ENCODE peak calls at places on chromosomes 11 and 22, in nine cellular contexts. H, F, J, Y, R, V, O, I and A are unnamed samples.

GRCh38 chr11:83835423-83835822 is 549.3 kb upstream of the CCDC90B start:
- DNase-seq in H (no peak), F (no peak), J (no peak), Y (no peak), R (peak), V (no peak), O (no peak), I (no peak), A (no peak)

GRCh38 chr11:117917591-117917990 is 11.6 kb downstream of the TMPRSS13 start:
- DNase-seq in H (no peak), F (no peak), J (no peak), Y (no peak), R (no peak), V (no peak), O (no peak), I (no peak), A (no peak)

GRCh38 chr11:34921156-34921555 is 4.7 kb downstream of the PDHX start:
- DNase-seq in H (no peak), F (no peak), J (no peak), Y (peak), R (no peak), V (no peak), O (no peak), I (no peak), A (no peak)

GRCh38 chr11:34327804-34328631 is 29.8 kb downstream of the ABTB2 start:
- DNase-seq in H (no peak), F (no peak), J (no peak), Y (no peak), R (no peak), V (peak), O (peak), I (no peak), A (no peak)

GRCh38 chr11:111736191-111736590 is 30.0 kb downstream of the PPP2R1B start:
- DNase-seq in H (no peak), F (no peak), J (no peak), Y (no peak), R (no peak), V (no peak), O (no peak), I (no peak), A (no peak)

GRCh38 chr11:127224276-127224675 is 223.7 kb upstream of the KIRREL3 start:
- DNase-seq in H (no peak), F (no peak), J (no peak), Y (no peak), R (no peak), V (no peak), O (no peak), I (no peak), A (no peak)

GRCh38 chr11:19723572-19724342 is 11.1 kb downstream of the NAV2 start:
- DNase-seq in H (peak), F (no peak), J (no peak), Y (peak), R (no peak), V (no peak), O (no peak), I (peak), A (no peak)

GRCh38 chr22:46019351-46019750 is 42.4 kb upstream of the WNT7B start:
- DNase-seq in H (no peak), F (no peak), J (peak), Y (no peak), R (no peak), V (no peak), O (no peak), I (no peak), A (no peak)

GRCh38 chr11:46127150-46127638 is 5.9 kb upstream of the PHF21A start:
- DNase-seq in H (peak), F (no peak), J (peak), Y (peak), R (peak), V (no peak), O (no peak), I (peak), A (no peak)

GRCh38 chr11:29802522-29802921 is 214.3 kb downstream of the KCNA4 start:
- DNase-seq in H (no peak), F (no peak), J (no peak), Y (no peak), R (no peak), V (no peak), O (no peak), I (no peak), A (no peak)

DNA sequence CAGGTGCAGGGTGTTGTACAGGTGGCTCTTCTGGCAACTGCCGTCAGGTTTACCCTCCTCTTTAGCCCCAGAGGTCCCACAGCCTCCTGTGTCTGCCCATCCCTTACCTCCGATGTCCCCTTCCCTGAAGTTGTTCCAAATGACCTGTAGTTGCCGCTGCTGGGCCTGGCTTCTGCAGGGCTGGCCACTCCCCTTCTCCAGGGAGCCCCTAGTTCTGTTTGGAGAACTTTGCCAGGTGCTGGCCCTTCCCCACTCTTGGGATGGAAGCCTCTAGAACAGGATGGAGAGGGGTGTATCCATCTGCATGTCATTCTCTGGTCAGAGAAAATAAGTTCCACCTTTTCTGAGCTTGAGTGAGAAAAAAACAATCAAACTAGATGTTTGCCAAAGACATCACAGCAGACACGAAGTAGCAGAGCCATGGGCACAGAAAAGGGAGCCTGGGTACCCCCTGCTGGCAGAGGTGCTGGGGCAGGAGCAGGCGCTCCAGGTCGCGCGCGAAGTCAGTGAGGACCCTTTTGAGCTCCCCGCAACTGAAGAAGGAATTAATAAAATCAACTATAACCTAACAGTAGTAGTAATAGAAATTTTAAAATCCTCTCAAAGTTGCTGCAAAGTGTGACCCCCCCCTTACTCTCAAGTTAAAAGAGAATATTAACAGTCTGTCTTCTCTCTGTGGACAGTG is 20.2 kb upstream of the PARVB start:
- DNase-seq in H (no peak), F (no peak), J (no peak), Y (no peak), R (no peak), V (no peak), O (no peak), I (no peak), A (peak)
- TF ChIP-seq CTCF in H (no peak), F (no peak), J (no peak), Y (no peak), R (no peak), V (no peak), O (no peak), I (no peak), A (peak)

GRCh38 chr11:66330931-66331330 is 5.3 kb downstream of the RIN1 start:
- DNase-seq in H (no peak), F (no peak), J (no peak), Y (no peak), R (no peak), V (no peak), O (no peak), I (no peak), A (no peak)
- TF ChIP-seq CTCF in H (no peak), F (no peak), J (no peak), Y (no peak), R (no peak), V (no peak), O (no peak), I (no peak), A (no peak)

DNA sequence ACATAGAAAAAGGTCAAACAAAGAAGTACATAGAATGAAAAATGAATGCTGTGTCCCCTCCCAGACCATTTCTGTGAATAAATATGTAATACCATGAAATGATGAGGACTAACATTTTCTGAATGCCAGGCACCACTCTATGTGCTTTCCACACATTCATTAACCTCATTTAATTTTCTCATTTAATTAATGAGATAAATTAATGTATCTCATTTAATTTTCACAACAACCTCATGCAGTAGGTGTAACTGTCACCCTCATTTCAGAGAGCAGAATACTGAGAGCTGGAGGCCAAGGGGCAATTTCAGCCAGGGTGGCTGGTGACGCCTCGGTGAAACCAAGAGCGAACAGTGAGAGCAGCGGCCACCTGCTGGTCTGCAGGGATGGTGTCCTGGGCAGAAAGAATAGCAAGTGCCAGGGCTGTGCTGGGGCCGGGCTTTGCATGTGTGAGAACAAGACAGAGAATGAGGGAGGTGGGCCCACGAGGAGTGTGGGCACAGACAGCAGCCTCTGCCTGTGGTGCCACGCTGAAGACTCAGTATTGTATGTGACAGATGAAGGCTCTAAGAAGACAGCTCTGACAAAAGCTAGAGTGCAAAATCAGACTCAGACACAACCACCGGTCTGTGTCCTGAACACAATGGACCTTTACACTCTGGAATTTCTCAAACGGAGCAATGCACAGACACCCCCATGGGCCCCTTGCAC is 1.8 kb upstream of the SERPIND1 start:
- DNase-seq in H (no peak), F (no peak), J (peak), Y (no peak), R (no peak), V (no peak), O (no peak), I (no peak), A (peak)
- TF ChIP-seq CTCF in H (no peak), F (no peak), J (no peak), Y (peak), R (no peak), V (no peak), O (no peak), I (no peak), A (peak)

DNA sequence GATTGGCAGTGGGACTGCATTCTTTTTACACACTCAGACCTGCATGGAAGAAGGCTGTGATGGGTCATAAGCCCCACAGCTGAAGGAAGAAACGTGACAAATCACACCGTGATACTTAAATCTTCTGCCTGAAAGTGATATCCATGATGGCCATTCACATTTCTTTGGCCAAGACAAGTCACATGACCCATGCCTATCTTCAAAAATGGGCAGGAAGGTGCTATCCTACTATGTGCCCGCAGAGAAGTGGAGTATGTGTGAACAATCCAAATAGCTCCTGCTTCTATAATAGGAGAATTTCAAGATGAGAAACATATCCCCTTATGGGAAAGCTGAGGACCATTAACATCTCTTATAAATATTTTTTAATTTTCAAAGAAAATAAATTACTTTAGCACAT is 56.6 kb upstream of the TEAD1 start:
- DNase-seq in H (no peak), F (no peak), J (no peak), Y (no peak), R (no peak), V (no peak), O (no peak), I (no peak), A (no peak)
- TF ChIP-seq CTCF in H (no peak), F (no peak), J (no peak), Y (no peak), R (no peak), V (no peak), O (no peak), I (no peak), A (no peak)

GRCh38 chr11:124897681-124898680 is at the start of gene ROBO4:
- DNase-seq in H (no peak), F (no peak), J (no peak), Y (peak), R (no peak), V (no peak), O (no peak), I (no peak), A (no peak)
- TF ChIP-seq CTCF in H (no peak), F (no peak), J (no peak), Y (peak), R (no peak), V (no peak), O (no peak), I (no peak), A (no peak)

GRCh38 chr11:43806976-43807375 is 73.7 kb upstream of the ALKBH3 start:
- DNase-seq in H (no peak), F (no peak), J (no peak), Y (no peak), R (no peak), V (no peak), O (no peak), I (no peak), A (no peak)

GRCh38 chr11:43818220-43818619 is 62.4 kb upstream of the ALKBH3 start:
- DNase-seq in H (no peak), F (no peak), J (no peak), Y (peak), R (no peak), V (no peak), O (no peak), I (no peak), A (no peak)

GRCh38 chr11:43810929-43811596 is 69.6 kb upstream of the ALKBH3 start:
- DNase-seq in H (no peak), F (no peak), J (no peak), Y (no peak), R (no peak), V (no peak), O (no peak), I (no peak), A (no peak)

GRCh38 chr11:43812471-43812870 is 68.2 kb upstream of the ALKBH3 start:
- DNase-seq in H (no peak), F (no peak), J (no peak), Y (no peak), R (no peak), V (no peak), O (no peak), I (no peak), A (no peak)
- TF ChIP-seq CTCF in H (no peak), F (no peak), J (no peak), Y (no peak), R (no peak), V (no peak), O (no peak), I (no peak), A (no peak)

DNA sequence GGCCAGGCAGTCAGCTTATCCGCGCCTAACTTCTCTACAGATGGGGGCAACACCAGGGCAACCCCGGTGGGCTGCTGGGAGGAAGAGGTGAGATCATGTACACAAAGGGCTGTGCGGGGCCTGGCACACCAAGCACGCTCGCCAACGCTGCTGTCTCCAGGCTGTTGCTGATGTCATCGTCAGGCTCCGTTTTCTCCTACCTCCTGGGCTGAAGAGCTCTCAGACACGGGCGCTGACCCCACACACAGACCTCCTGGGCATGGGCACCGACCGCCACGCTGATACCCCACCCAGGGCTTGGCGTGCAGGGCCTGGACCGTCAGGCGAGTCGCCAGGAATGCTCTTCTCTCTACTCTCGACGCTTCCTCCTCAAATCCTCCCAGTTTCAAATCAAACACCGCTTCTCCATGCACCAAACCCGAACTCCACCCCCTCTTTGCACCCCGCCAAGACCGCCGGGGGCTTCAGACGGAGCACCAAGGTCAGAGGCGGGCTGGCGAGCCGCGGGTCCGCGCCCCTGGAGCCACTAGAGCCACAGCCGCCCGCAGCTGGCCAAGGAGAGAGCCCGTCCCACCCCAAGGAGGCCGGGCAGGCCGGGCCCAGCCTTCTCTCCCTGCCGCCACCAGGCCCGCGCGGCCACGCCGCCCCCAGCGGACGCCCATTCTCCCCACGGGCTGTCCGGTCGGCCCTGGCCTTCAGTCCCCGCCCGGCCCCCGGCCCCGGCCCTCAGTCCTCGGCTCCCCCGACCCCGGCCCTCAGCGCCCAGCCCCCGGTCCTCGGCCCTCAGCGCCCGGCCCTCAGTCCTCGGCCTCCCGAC is 772 bp downstream of the SBF1 start:
- DNase-seq in H (peak), F (peak), J (no peak), Y (peak), R (peak), V (no peak), O (peak), I (no peak), A (peak)
- TF ChIP-seq CTCF in H (no peak), F (no peak), J (no peak), Y (no peak), R (no peak), V (no peak), O (no peak), I (no peak), A (no peak)

DNA sequence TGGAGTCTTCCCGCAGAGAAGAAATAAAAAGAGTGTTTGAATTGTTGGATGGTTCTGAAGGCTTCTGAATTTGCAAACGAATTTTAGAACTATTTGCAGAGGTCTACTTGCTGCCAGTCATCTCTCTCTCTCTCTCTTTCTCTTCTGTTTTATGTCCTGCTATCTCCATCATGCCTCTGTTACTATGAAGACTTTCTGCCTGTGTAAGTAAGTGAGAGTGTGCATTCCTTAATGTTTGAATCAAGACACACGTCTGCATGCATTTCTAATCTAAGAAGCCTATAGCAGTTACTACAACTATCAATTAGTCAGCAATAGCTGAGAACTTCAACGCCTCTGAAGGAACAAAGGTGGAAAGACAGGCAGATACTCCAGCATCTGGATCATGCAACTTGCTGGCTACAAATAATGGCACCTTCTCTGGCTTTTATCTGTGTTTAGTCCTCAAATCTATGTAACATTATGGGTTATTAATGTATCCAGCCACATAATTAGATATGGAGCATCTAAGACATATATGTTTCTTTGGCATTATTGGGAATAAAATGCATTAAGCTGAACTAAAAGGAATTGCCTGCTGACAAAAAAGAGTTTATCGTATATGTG is 191.6 kb upstream of the BLID start:
- DNase-seq in H (no peak), F (no peak), J (no peak), Y (no peak), R (no peak), V (no peak), O (no peak), I (no peak), A (no peak)
- TF ChIP-seq CTCF in H (no peak), F (no peak), J (no peak), Y (no peak), R (no peak), V (no peak), O (no peak), I (no peak), A (no peak)

GRCh38 chr11:70700871-70701270 is 302.5 kb downstream of the CTTN start:
- DNase-seq in H (no peak), F (no peak), J (no peak), Y (no peak), R (no peak), V (no peak), O (no peak), I (no peak), A (no peak)
- TF ChIP-seq CTCF in H (no peak), F (no peak), J (no peak), Y (no peak), R (no peak), V (no peak), O (no peak), I (no peak), A (no peak)